ENCODE peak calls at places on chromosomes 16 and 17, in four cellular contexts. G, A, F and Z are unnamed samples.

GRCh38 chr17:60278237-60278636 is 113.7 kb downstream of the USP32 start:
- DNase-seq in G (no peak), A (no peak), F (no peak), Z (no peak)

GRCh38 chr17:77555741-77556291 is 402.7 kb upstream of the TNRC6C start:
- DNase-seq in G (peak), A (peak), F (peak), Z (no peak)

GRCh38 chr17:73820686-73821448 is 176.6 kb upstream of the SDK2 start:
- DNase-seq in G (no peak), A (peak), F (no peak), Z (no peak)

GRCh38 chr17:48561894-48562810 is 16.0 kb downstream of the HOXB4 start:
- DNase-seq in G (no peak), A (no peak), F (no peak), Z (no peak)

GRCh38 chr16:84284168-84284722 is 10.4 kb upstream of the WFDC1 start:
- DNase-seq in G (no peak), A (no peak), F (no peak), Z (no peak)

GRCh38 chr17:17073627-17074521 is 31.6 kb downstream of the MPRIP start:
- DNase-seq in G (no peak), A (no peak), F (peak), Z (no peak)

GRCh38 chr16:622920-623280 is 7.9 kb upstream of the WFIKKN1 start:
- DNase-seq in G (no peak), A (no peak), F (no peak), Z (no peak)

GRCh38 chr16:26521626-26522025 is 545.1 kb upstream of the C16orf82 start:
- DNase-seq in G (no peak), A (no peak), F (no peak), Z (no peak)

GRCh38 chr16:14180431-14181059 is 109.4 kb downstream of the MRTFB start:
- DNase-seq in G (no peak), A (no peak), F (no peak), Z (no peak)

GRCh38 chr17:80101160-80101945 is at the start of gene GAA:
- DNase-seq in G (peak), A (peak), F (peak), Z (peak)

GRCh38 chr16:12661656-12662172 is 142.0 kb downstream of the CPPED1 start:
- DNase-seq in G (no peak), A (no peak), F (no peak), Z (peak)

GRCh38 chr16:12403746-12404658 is 399.7 kb downstream of the CPPED1 start:
- DNase-seq in G (no peak), A (no peak), F (no peak), Z (no peak)

GRCh38 chr16:57590654-57591085 is 37.8 kb upstream of the ADGRG1 start:
- DNase-seq in G (no peak), A (no peak), F (no peak), Z (no peak)

GRCh38 chr17:63826468-63827001 is 696 bp upstream of the PSMC5 start:
- DNase-seq in G (no peak), A (no peak), F (no peak), Z (no peak)

GRCh38 chr17:17849147-17849820 is 12.5 kb upstream of the SREBF1 start:
- DNase-seq in G (no peak), A (peak), F (peak), Z (peak)

GRCh38 chr16:69382421-69382820 is 3.4 kb downstream of the TERF2 start:
- DNase-seq in G (no peak), A (no peak), F (no peak), Z (no peak)

GRCh38 chr17:12730931-12731521 is 58.3 kb upstream of the ARHGAP44 start:
- DNase-seq in G (no peak), A (no peak), F (no peak), Z (no peak)

GRCh38 chr17:13704333-13704732 is 102.6 kb upstream of the HS3ST3A1 start:
- DNase-seq in G (no peak), A (no peak), F (no peak), Z (no peak)

GRCh38 chr17:19645608-19646250 is 2.8 kb upstream of the ALDH3A2 start:
- DNase-seq in G (peak), A (peak), F (peak), Z (peak)

GRCh38 chr16:25257504-25257955 is at the start of gene ZKSCAN2:
- DNase-seq in G (peak), A (peak), F (peak), Z (peak)

GRCh38 chr16:1426734-1427451 is 4.0 kb upstream of the PERCC1 start:
- DNase-seq in G (no peak), A (peak), F (no peak), Z (no peak)

GRCh38 chr17:12545877-12546513 is 119.7 kb upstream of the MYOCD start:
- DNase-seq in G (peak), A (peak), F (no peak), Z (no peak)

GRCh38 chr17:77320501-77321256 is 179.9 kb downstream of the SEC14L1 start:
- DNase-seq in G (no peak), A (no peak), F (peak), Z (no peak)

GRCh38 chr16:86651823-86652222 is 73.5 kb downstream of the FOXL1 start:
- DNase-seq in G (no peak), A (no peak), F (no peak), Z (no peak)

GRCh38 chr17:59837362-59838195 is 55.2 kb downstream of the TUBD1 start:
- DNase-seq in G (peak), A (peak), F (no peak), Z (peak)

GRCh38 chr16:3842994-3843393 is 37.5 kb downstream of the CREBBP start:
- DNase-seq in G (no peak), A (no peak), F (no peak), Z (no peak)

GRCh38 chr16:21590791-21591190 is 8.6 kb upstream of the METTL9 start:
- DNase-seq in G (no peak), A (no peak), F (no peak), Z (no peak)

GRCh38 chr17:49841548-49841947 is 6.3 kb downstream of the TAC4 start:
- DNase-seq in G (no peak), A (no peak), F (no peak), Z (no peak)

GRCh38 chr17:80380068-80381061 is 34.6 kb upstream of the ENDOV start:
- DNase-seq in G (no peak), A (no peak), F (no peak), Z (no peak)

GRCh38 chr16:89014611-89015230 is 37.7 kb upstream of the CBFA2T3 start:
- DNase-seq in G (no peak), A (no peak), F (peak), Z (no peak)

GRCh38 chr17:81710514-81711308 is 1.4 kb upstream of the SLC25A10 start:
- DNase-seq in G (no peak), A (no peak), F (no peak), Z (no peak)

GRCh38 chr17:71679832-71680231 is 441.0 kb upstream of the SOX9 start:
- DNase-seq in G (no peak), A (no peak), F (no peak), Z (no peak)

GRCh38 chr16:79788949-79789348 is 188.4 kb upstream of the MAF start:
- DNase-seq in G (no peak), A (no peak), F (no peak), Z (no peak)

GRCh38 chr17:42386784-42387183 is 1.5 kb downstream of the STAT3 start:
- DNase-seq in G (no peak), A (no peak), F (no peak), Z (no peak)

GRCh38 chr16:70493863-70494770 is 29.2 kb downstream of the COG4 start:
- DNase-seq in G (no peak), A (no peak), F (no peak), Z (no peak)

GRCh38 chr17:77323413-77324171 is 182.8 kb downstream of the SEC14L1 start:
- DNase-seq in G (no peak), A (no peak), F (no peak), Z (no peak)

GRCh38 chr17:46742539-46743270 is 75.8 kb downstream of the WNT3 start:
- DNase-seq in G (no peak), A (no peak), F (no peak), Z (no peak)

GRCh38 chr17:40111221-40112128 is 10.3 kb upstream of the MSL1 start:
- DNase-seq in G (peak), A (peak), F (peak), Z (peak)